ENCODE peak calls at places on chromosomes 5 and 9, in nine cellular contexts. One of them, this sample, is unnamed.

GRCh38 chr5:876398-877365 is 15.9 kb downstream of the BRD9 start:
- DNase-seq in foreskin fibroblast: no peak
- DNase-seq in GM10248: no peak
- DNase-seq in fibroblast of lung: no peak
- DNase-seq in activated CD8-positive, alpha-beta T cell treated with anti-CD3 and anti-CD28 coated beads for 36 hours: no peak
- DNase-seq in ascending aorta: no peak
- DNase-seq in body of pancreas: no peak
- DNase-seq in ovary: no peak
- DNase-seq in suprapubic skin: no peak
- DNase-seq in this sample: no peak

GRCh38 chr5:14946813-14947640 is 75.4 kb upstream of the ANKH start:
- DNase-seq in foreskin fibroblast: peak
- DNase-seq in GM10248: peak
- DNase-seq in fibroblast of lung: no peak
- DNase-seq in activated CD8-positive, alpha-beta T cell treated with anti-CD3 and anti-CD28 coated beads for 36 hours: peak
- DNase-seq in ascending aorta: no peak
- DNase-seq in body of pancreas: peak
- DNase-seq in ovary: no peak
- DNase-seq in suprapubic skin: no peak
- DNase-seq in this sample: no peak

GRCh38 chr5:123089971-123090640 is 1.1 kb downstream of the PRDM6 start:
- DNase-seq in foreskin fibroblast: peak
- DNase-seq in GM10248: no peak
- DNase-seq in fibroblast of lung: peak
- DNase-seq in activated CD8-positive, alpha-beta T cell treated with anti-CD3 and anti-CD28 coated beads for 36 hours: no peak
- DNase-seq in ascending aorta: no peak
- DNase-seq in body of pancreas: peak
- DNase-seq in ovary: peak
- DNase-seq in suprapubic skin: no peak
- DNase-seq in this sample: peak

GRCh38 chr9:123453058-123453667 is 97.2 kb downstream of the CRB2 start:
- DNase-seq in foreskin fibroblast: no peak
- DNase-seq in GM10248: no peak
- DNase-seq in fibroblast of lung: no peak
- DNase-seq in activated CD8-positive, alpha-beta T cell treated with anti-CD3 and anti-CD28 coated beads for 36 hours: no peak
- DNase-seq in ascending aorta: peak
- DNase-seq in body of pancreas: no peak
- DNase-seq in ovary: no peak
- DNase-seq in suprapubic skin: peak
- DNase-seq in this sample: no peak

GRCh38 chr9:108151161-108151586 is 661.6 kb upstream of the KLF4 start:
- DNase-seq in foreskin fibroblast: peak
- DNase-seq in GM10248: no peak
- DNase-seq in fibroblast of lung: peak
- DNase-seq in activated CD8-positive, alpha-beta T cell treated with anti-CD3 and anti-CD28 coated beads for 36 hours: no peak
- DNase-seq in ascending aorta: no peak
- DNase-seq in body of pancreas: no peak
- DNase-seq in ovary: peak
- DNase-seq in suprapubic skin: no peak
- DNase-seq in this sample: no peak

GRCh38 chr5:39376293-39376714 is 12.0 kb upstream of the C9 start:
- DNase-seq in foreskin fibroblast: peak
- DNase-seq in GM10248: peak
- DNase-seq in fibroblast of lung: peak
- DNase-seq in activated CD8-positive, alpha-beta T cell treated with anti-CD3 and anti-CD28 coated beads for 36 hours: peak
- DNase-seq in ascending aorta: no peak
- DNase-seq in body of pancreas: peak
- DNase-seq in ovary: peak
- DNase-seq in suprapubic skin: no peak
- DNase-seq in this sample: peak

GRCh38 chr5:138461343-138462125 is 3.7 kb upstream of the EGR1 start:
- DNase-seq in foreskin fibroblast: peak
- DNase-seq in GM10248: no peak
- DNase-seq in fibroblast of lung: peak
- DNase-seq in activated CD8-positive, alpha-beta T cell treated with anti-CD3 and anti-CD28 coated beads for 36 hours: no peak
- DNase-seq in ascending aorta: peak
- DNase-seq in body of pancreas: no peak
- DNase-seq in ovary: no peak
- DNase-seq in suprapubic skin: no peak
- DNase-seq in this sample: no peak

GRCh38 chr5:164708831-164709230 is 1203.4 kb downstream of the MAT2B start:
- DNase-seq in foreskin fibroblast: no peak
- DNase-seq in GM10248: no peak
- DNase-seq in fibroblast of lung: no peak
- DNase-seq in activated CD8-positive, alpha-beta T cell treated with anti-CD3 and anti-CD28 coated beads for 36 hours: no peak
- DNase-seq in ascending aorta: no peak
- DNase-seq in body of pancreas: no peak
- DNase-seq in ovary: no peak
- DNase-seq in suprapubic skin: no peak
- DNase-seq in this sample: no peak

GRCh38 chr9:128310461-128310860 is 11.8 kb downstream of the TRUB2 start:
- DNase-seq in foreskin fibroblast: no peak
- DNase-seq in GM10248: no peak
- DNase-seq in fibroblast of lung: no peak
- DNase-seq in activated CD8-positive, alpha-beta T cell treated with anti-CD3 and anti-CD28 coated beads for 36 hours: no peak
- DNase-seq in ascending aorta: no peak
- DNase-seq in body of pancreas: no peak
- DNase-seq in ovary: no peak
- DNase-seq in suprapubic skin: no peak
- DNase-seq in this sample: no peak

GRCh38 chr5:14671414-14671813 is 6.9 kb downstream of the OTULIN start:
- DNase-seq in foreskin fibroblast: peak
- DNase-seq in GM10248: no peak
- DNase-seq in fibroblast of lung: peak
- DNase-seq in activated CD8-positive, alpha-beta T cell treated with anti-CD3 and anti-CD28 coated beads for 36 hours: no peak
- DNase-seq in ascending aorta: no peak
- DNase-seq in body of pancreas: no peak
- DNase-seq in ovary: no peak
- DNase-seq in suprapubic skin: no peak
- DNase-seq in this sample: no peak

GRCh38 chr5:82163459-82164108 is 114.6 kb downstream of the RPS23 start:
- DNase-seq in foreskin fibroblast: peak
- DNase-seq in GM10248: no peak
- DNase-seq in fibroblast of lung: peak
- DNase-seq in activated CD8-positive, alpha-beta T cell treated with anti-CD3 and anti-CD28 coated beads for 36 hours: no peak
- DNase-seq in ascending aorta: no peak
- DNase-seq in body of pancreas: no peak
- DNase-seq in ovary: no peak
- DNase-seq in suprapubic skin: no peak
- DNase-seq in this sample: no peak

GRCh38 chr5:102433473-102433872 is 65.3 kb downstream of the SLCO6A1 start:
- DNase-seq in foreskin fibroblast: no peak
- DNase-seq in GM10248: no peak
- DNase-seq in fibroblast of lung: no peak
- DNase-seq in activated CD8-positive, alpha-beta T cell treated with anti-CD3 and anti-CD28 coated beads for 36 hours: no peak
- DNase-seq in ascending aorta: no peak
- DNase-seq in body of pancreas: no peak
- DNase-seq in ovary: no peak
- DNase-seq in suprapubic skin: no peak
- DNase-seq in this sample: no peak

GRCh38 chr5:140557136-140557805 is at the start of gene SRA1:
- DNase-seq in foreskin fibroblast: peak
- DNase-seq in GM10248: peak
- DNase-seq in fibroblast of lung: peak
- DNase-seq in activated CD8-positive, alpha-beta T cell treated with anti-CD3 and anti-CD28 coated beads for 36 hours: peak
- DNase-seq in ascending aorta: peak
- DNase-seq in body of pancreas: peak
- DNase-seq in ovary: peak
- DNase-seq in suprapubic skin: peak
- DNase-seq in this sample: peak

GRCh38 chr9:108543251-108543768 is 312.5 kb downstream of the ACTL7B start:
- DNase-seq in foreskin fibroblast: peak
- DNase-seq in GM10248: no peak
- DNase-seq in fibroblast of lung: peak
- DNase-seq in activated CD8-positive, alpha-beta T cell treated with anti-CD3 and anti-CD28 coated beads for 36 hours: no peak
- DNase-seq in ascending aorta: no peak
- DNase-seq in body of pancreas: no peak
- DNase-seq in ovary: no peak
- DNase-seq in suprapubic skin: no peak
- DNase-seq in this sample: no peak

GRCh38 chr9:113906411-113907110 is 30.5 kb downstream of the ZNF618 start:
- DNase-seq in foreskin fibroblast: peak
- DNase-seq in GM10248: no peak
- DNase-seq in fibroblast of lung: peak
- DNase-seq in activated CD8-positive, alpha-beta T cell treated with anti-CD3 and anti-CD28 coated beads for 36 hours: no peak
- DNase-seq in ascending aorta: no peak
- DNase-seq in body of pancreas: no peak
- DNase-seq in ovary: no peak
- DNase-seq in suprapubic skin: no peak
- DNase-seq in this sample: no peak

GRCh38 chr9:124834586-124834985 is 18.7 kb upstream of the WDR38 start:
- DNase-seq in foreskin fibroblast: peak
- DNase-seq in GM10248: no peak
- DNase-seq in fibroblast of lung: peak
- DNase-seq in activated CD8-positive, alpha-beta T cell treated with anti-CD3 and anti-CD28 coated beads for 36 hours: no peak
- DNase-seq in ascending aorta: no peak
- DNase-seq in body of pancreas: no peak
- DNase-seq in ovary: no peak
- DNase-seq in suprapubic skin: no peak
- DNase-seq in this sample: no peak

GRCh38 chr9:134419684-134420076 is 93.4 kb downstream of the RXRA start:
- DNase-seq in foreskin fibroblast: no peak
- DNase-seq in GM10248: no peak
- DNase-seq in fibroblast of lung: no peak
- DNase-seq in activated CD8-positive, alpha-beta T cell treated with anti-CD3 and anti-CD28 coated beads for 36 hours: no peak
- DNase-seq in ascending aorta: no peak
- DNase-seq in body of pancreas: no peak
- DNase-seq in ovary: no peak
- DNase-seq in suprapubic skin: no peak
- DNase-seq in this sample: peak
- TF ChIP-seq CTCF in foreskin fibroblast: peak
- TF ChIP-seq CTCF in GM10248: peak
- TF ChIP-seq CTCF in fibroblast of lung: no peak
- TF ChIP-seq CTCF in activated CD8-positive, alpha-beta T cell treated with anti-CD3 and anti-CD28 coated beads for 36 hours: peak
- TF ChIP-seq CTCF in ascending aorta: no peak
- TF ChIP-seq CTCF in body of pancreas: no peak
- TF ChIP-seq CTCF in ovary: no peak
- TF ChIP-seq CTCF in suprapubic skin: no peak
- TF ChIP-seq CTCF in this sample: peak

DNA sequence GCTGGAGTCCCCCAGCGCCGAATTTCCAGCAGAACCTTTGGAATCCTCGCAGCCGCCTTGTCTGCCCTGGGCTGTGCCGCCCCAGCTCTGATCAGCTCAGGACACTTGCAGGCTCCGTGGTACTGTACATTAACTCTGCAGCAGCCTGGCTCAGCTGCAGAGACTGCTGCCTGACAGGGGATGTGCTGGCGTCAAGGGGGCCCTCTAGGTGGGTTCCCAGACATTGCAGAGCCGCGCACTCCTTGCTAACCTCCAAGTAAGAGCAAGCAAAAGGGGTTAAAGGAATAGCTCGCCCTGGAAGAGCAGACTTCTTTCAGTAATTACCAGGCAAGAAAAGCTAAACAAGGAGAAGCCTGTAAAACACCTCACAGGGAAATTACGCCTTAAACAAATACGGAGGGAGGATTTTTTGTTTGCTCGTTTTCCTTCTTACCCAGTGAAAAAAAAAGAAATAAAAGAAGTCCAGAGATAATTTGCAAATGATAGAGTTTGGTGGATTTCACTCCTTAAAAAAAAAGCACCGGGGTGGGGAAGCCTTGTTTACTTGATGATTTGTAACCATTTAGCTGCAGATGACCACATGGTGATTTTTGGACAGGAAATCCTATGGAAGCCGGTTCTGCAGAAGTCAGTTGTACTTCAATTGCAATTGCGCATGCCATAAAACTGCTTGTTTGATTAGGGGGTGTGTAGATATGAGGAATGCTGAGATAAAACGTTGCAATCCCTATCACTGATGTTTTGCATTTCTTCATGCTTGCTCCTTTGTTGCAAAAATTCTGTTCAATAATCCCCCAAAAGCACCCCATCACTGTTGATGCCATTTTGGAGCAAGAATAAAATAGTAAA is 305.8 kb downstream of the PDE4D start:
- DNase-seq in foreskin fibroblast: peak
- DNase-seq in GM10248: no peak
- DNase-seq in fibroblast of lung: peak
- DNase-seq in activated CD8-positive, alpha-beta T cell treated with anti-CD3 and anti-CD28 coated beads for 36 hours: peak
- DNase-seq in ascending aorta: no peak
- DNase-seq in body of pancreas: peak
- DNase-seq in ovary: no peak
- DNase-seq in suprapubic skin: no peak
- DNase-seq in this sample: peak
- TF ChIP-seq CTCF in foreskin fibroblast: peak
- TF ChIP-seq CTCF in GM10248: no peak
- TF ChIP-seq CTCF in fibroblast of lung: peak
- TF ChIP-seq CTCF in activated CD8-positive, alpha-beta T cell treated with anti-CD3 and anti-CD28 coated beads for 36 hours: no peak
- TF ChIP-seq CTCF in ascending aorta: no peak
- TF ChIP-seq CTCF in body of pancreas: no peak
- TF ChIP-seq CTCF in ovary: no peak
- TF ChIP-seq CTCF in suprapubic skin: no peak
- TF ChIP-seq CTCF in this sample: no peak

GRCh38 chr9:8362250-8362649 is 562.7 kb upstream of the DMAC1 start:
- DNase-seq in foreskin fibroblast: no peak
- DNase-seq in GM10248: no peak
- DNase-seq in fibroblast of lung: no peak
- DNase-seq in activated CD8-positive, alpha-beta T cell treated with anti-CD3 and anti-CD28 coated beads for 36 hours: no peak
- DNase-seq in ascending aorta: no peak
- DNase-seq in body of pancreas: no peak
- DNase-seq in ovary: no peak
- DNase-seq in suprapubic skin: no peak
- DNase-seq in this sample: no peak

GRCh38 chr9:8365466-8366160 is 566.0 kb upstream of the DMAC1 start:
- DNase-seq in foreskin fibroblast: peak
- DNase-seq in GM10248: no peak
- DNase-seq in fibroblast of lung: peak
- DNase-seq in activated CD8-positive, alpha-beta T cell treated with anti-CD3 and anti-CD28 coated beads for 36 hours: no peak
- DNase-seq in ascending aorta: no peak
- DNase-seq in body of pancreas: no peak
- DNase-seq in ovary: no peak
- DNase-seq in suprapubic skin: no peak
- DNase-seq in this sample: no peak

GRCh38 chr9:8364021-8364782 is 564.6 kb upstream of the DMAC1 start:
- DNase-seq in foreskin fibroblast: peak
- DNase-seq in GM10248: no peak
- DNase-seq in fibroblast of lung: no peak
- DNase-seq in activated CD8-positive, alpha-beta T cell treated with anti-CD3 and anti-CD28 coated beads for 36 hours: no peak
- DNase-seq in ascending aorta: no peak
- DNase-seq in body of pancreas: no peak
- DNase-seq in ovary: no peak
- DNase-seq in suprapubic skin: no peak
- DNase-seq in this sample: no peak

GRCh38 chr9:8365029-8365428 is 565.5 kb upstream of the DMAC1 start:
- DNase-seq in foreskin fibroblast: peak
- DNase-seq in GM10248: no peak
- DNase-seq in fibroblast of lung: peak
- DNase-seq in activated CD8-positive, alpha-beta T cell treated with anti-CD3 and anti-CD28 coated beads for 36 hours: peak
- DNase-seq in ascending aorta: no peak
- DNase-seq in body of pancreas: no peak
- DNase-seq in ovary: no peak
- DNase-seq in suprapubic skin: no peak
- DNase-seq in this sample: no peak

GRCh38 chr9:8366161-8366926 is 566.8 kb upstream of the DMAC1 start:
- DNase-seq in foreskin fibroblast: peak
- DNase-seq in GM10248: no peak
- DNase-seq in fibroblast of lung: peak
- DNase-seq in activated CD8-positive, alpha-beta T cell treated with anti-CD3 and anti-CD28 coated beads for 36 hours: no peak
- DNase-seq in ascending aorta: no peak
- DNase-seq in body of pancreas: no peak
- DNase-seq in ovary: no peak
- DNase-seq in suprapubic skin: no peak
- DNase-seq in this sample: no peak
- TF ChIP-seq CTCF in foreskin fibroblast: no peak
- TF ChIP-seq CTCF in GM10248: no peak
- TF ChIP-seq CTCF in fibroblast of lung: no peak
- TF ChIP-seq CTCF in activated CD8-positive, alpha-beta T cell treated with anti-CD3 and anti-CD28 coated beads for 36 hours: no peak
- TF ChIP-seq CTCF in ascending aorta: no peak
- TF ChIP-seq CTCF in body of pancreas: no peak
- TF ChIP-seq CTCF in ovary: no peak
- TF ChIP-seq CTCF in suprapubic skin: no peak
- TF ChIP-seq CTCF in this sample: no peak

GRCh38 chr9:112750111-112750766 is at the start of gene SNX30:
- DNase-seq in foreskin fibroblast: peak
- DNase-seq in GM10248: peak
- DNase-seq in fibroblast of lung: peak
- DNase-seq in activated CD8-positive, alpha-beta T cell treated with anti-CD3 and anti-CD28 coated beads for 36 hours: peak
- DNase-seq in ascending aorta: peak
- DNase-seq in body of pancreas: peak
- DNase-seq in ovary: peak
- DNase-seq in suprapubic skin: peak
- DNase-seq in this sample: peak
- TF ChIP-seq CTCF in foreskin fibroblast: no peak
- TF ChIP-seq CTCF in GM10248: no peak
- TF ChIP-seq CTCF in fibroblast of lung: no peak
- TF ChIP-seq CTCF in activated CD8-positive, alpha-beta T cell treated with anti-CD3 and anti-CD28 coated beads for 36 hours: no peak
- TF ChIP-seq CTCF in ascending aorta: no peak
- TF ChIP-seq CTCF in body of pancreas: no peak
- TF ChIP-seq CTCF in ovary: peak
- TF ChIP-seq CTCF in suprapubic skin: no peak
- TF ChIP-seq CTCF in this sample: no peak

This sample was measured in endothelial cell.